ENCODE peak calls at places on chromosomes 13 and 19, in eight cellular contexts. I is heart left ventricle, R is kidney epithelial cell, F is PC-3, H is breast epithelium, Y is tibial nerve, G is cardiac fibroblast, T is thoracic aorta. C is an unnamed sample.
A peak's percentile ranks its signal among the peaks of the same experiment; 100 is the strongest.

GRCh38 chr19:43504426-43505185 is at the start of gene PHLDB3:
- DNase-seq in I (peak; percentile 43), R (no peak), F (peak; percentile 17), H (peak; percentile 68), Y (no peak), G (no peak), T (no peak), C (peak; percentile 62)

GRCh38 chr19:33811736-33812387 is 15.2 kb downstream of the KCTD15 start:
- DNase-seq in I (no peak), R (no peak), F (no peak), H (no peak), Y (no peak), G (no peak), T (no peak), C (no peak)

GRCh38 chr19:50921391-50922315 is 10.5 kb upstream of the KLK4 start:
- DNase-seq in I (no peak), R (no peak), F (peak; percentile 38), H (no peak), Y (peak; percentile 31), G (no peak), T (no peak), C (no peak)

GRCh38 chr13:70905035-70905434 is 796.8 kb upstream of the KLHL1 start:
- DNase-seq in I (no peak), R (no peak), F (no peak), H (no peak), Y (no peak), G (peak; percentile 7), T (no peak), C (no peak)

GRCh38 chr19:39858541-39858940 is 12.4 kb upstream of the FBL start:
- DNase-seq in I (no peak), R (no peak), F (no peak), H (no peak), Y (no peak), G (no peak), T (no peak), C (peak; percentile 82)

GRCh38 chr19:17346109-17346671 is 8.8 kb downstream of the GTPBP3 start:
- DNase-seq in I (peak; percentile 74), R (no peak), F (peak; percentile 79), H (peak; percentile 75), Y (peak; percentile 80), G (peak; percentile 73), T (no peak), C (peak; percentile 88)

GRCh38 chr13:45238945-45239795 is 38.3 kb upstream of the KCTD4 start:
- DNase-seq in I (no peak), R (no peak), F (no peak), H (no peak), Y (no peak), G (peak; percentile 70), T (no peak), C (no peak)

GRCh38 chr19:50695251-50696064 is 24.1 kb downstream of the SHANK1 start:
- DNase-seq in I (no peak), R (no peak), F (no peak), H (no peak), Y (no peak), G (no peak), T (no peak), C (no peak)

GRCh38 chr13:74329978-74330377 is 195.8 kb upstream of the KLF12 start:
- DNase-seq in I (no peak), R (no peak), F (peak; percentile 3), H (no peak), Y (no peak), G (no peak), T (no peak), C (no peak)

GRCh38 chr19:38452430-38453366 is 19.2 kb downstream of the RYR1 start:
- DNase-seq in I (no peak), R (no peak), F (peak; percentile 4), H (no peak), Y (no peak), G (no peak), T (no peak), C (peak; percentile 42)

GRCh38 chr13:51246411-51247298 is 24.5 kb downstream of the FAM124A start:
- DNase-seq in I (peak; percentile 64), R (peak; percentile 10), F (no peak), H (no peak), Y (no peak), G (no peak), T (no peak), C (no peak)

GRCh38 chr13:113051641-113052040 is 54.0 kb upstream of the F7 start:
- DNase-seq in I (no peak), R (no peak), F (no peak), H (no peak), Y (no peak), G (no peak), T (no peak), C (no peak)

GRCh38 chr13:77584111-77584510 is 48.6 kb downstream of the SCEL start:
- DNase-seq in I (no peak), R (no peak), F (no peak), H (no peak), Y (no peak), G (no peak), T (no peak), C (no peak)

GRCh38 chr13:60227168-60227567 is 63.4 kb upstream of the DIAPH3 start:
- DNase-seq in I (no peak), R (no peak), F (no peak), H (no peak), Y (no peak), G (peak; percentile 6), T (no peak), C (no peak)

GRCh38 chr13:34772881-34773280 is 169.2 kb upstream of the NBEA start:
- DNase-seq in I (no peak), R (no peak), F (no peak), H (no peak), Y (no peak), G (no peak), T (no peak), C (no peak)

GRCh38 chr19:17576758-17577532 is 21.5 kb downstream of the COLGALT1 start:
- DNase-seq in I (no peak), R (no peak), F (no peak), H (peak; percentile 62), Y (peak; percentile 64), G (peak; percentile 45), T (no peak), C (peak; percentile 31)

GRCh38 chr13:34817246-34817645 is 124.8 kb upstream of the NBEA start:
- DNase-seq in I (no peak), R (no peak), F (no peak), H (no peak), Y (no peak), G (no peak), T (no peak), C (no peak)

GRCh38 chr19:18610245-18610555 is 2.5 kb upstream of the TMEM59L start:
- DNase-seq in I (no peak), R (no peak), F (no peak), H (no peak), Y (no peak), G (no peak), T (no peak), C (no peak)

GRCh38 chr19:53019684-53020083 is 6.0 kb downstream of the ERVV-1 start:
- DNase-seq in I (no peak), R (no peak), F (no peak), H (no peak), Y (no peak), G (peak; percentile 43), T (no peak), C (peak; percentile 55)
- TF ChIP-seq CTCF in I (no peak), R (no peak), F (no peak), H (no peak), Y (no peak), G (peak; percentile 50), T (no peak), C (no peak)

DNA sequence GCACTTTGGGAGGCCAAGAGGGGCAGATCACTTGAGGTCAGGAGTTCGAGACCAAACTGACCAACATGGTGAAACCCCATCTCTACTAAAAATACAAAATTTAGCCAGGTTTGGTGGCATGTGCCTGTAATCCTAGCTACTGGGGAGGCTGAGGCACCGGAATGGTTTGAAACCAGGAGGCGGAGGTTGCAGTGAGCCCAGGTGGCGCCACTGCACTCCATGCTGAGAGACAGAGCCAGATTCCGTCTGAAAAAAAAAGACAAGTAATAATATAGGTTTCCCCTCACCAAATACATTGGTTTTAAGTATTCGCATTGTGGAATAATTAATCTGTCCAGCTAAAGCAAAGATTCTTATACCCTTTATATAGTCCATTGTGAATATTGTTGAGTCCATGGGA is 1544.6 kb downstream of the OLFM4 start:
- DNase-seq in I (no peak), R (no peak), F (no peak), H (no peak), Y (no peak), G (no peak), T (no peak), C (no peak)
- TF ChIP-seq CTCF in I (no peak), R (no peak), F (no peak), H (no peak), Y (no peak), G (no peak), T (no peak), C (no peak)

GRCh38 chr13:99085846-99086148 is 107.9 kb upstream of the DOCK9 start:
- DNase-seq in I (no peak), R (no peak), F (no peak), H (no peak), Y (no peak), G (no peak), T (no peak), C (no peak)

GRCh38 chr13:99087954-99088491 is 110.2 kb upstream of the DOCK9 start:
- DNase-seq in I (no peak), R (no peak), F (peak; percentile 28), H (no peak), Y (peak; percentile 10), G (no peak), T (no peak), C (peak; percentile 40)

GRCh38 chr13:99086869-99087129 is 108.9 kb upstream of the DOCK9 start:
- DNase-seq in I (no peak), R (no peak), F (no peak), H (no peak), Y (peak; percentile 9), G (peak; percentile 35), T (no peak), C (peak; percentile 55)

GRCh38 chr13:99086149-99086868 is 108.4 kb upstream of the DOCK9 start:
- DNase-seq in I (peak; percentile 53), R (no peak), F (peak; percentile 52), H (no peak), Y (peak; percentile 27), G (peak; percentile 43), T (no peak), C (peak; percentile 78)

GRCh38 chr13:99087130-99087953 is 109.5 kb upstream of the DOCK9 start:
- DNase-seq in I (peak; percentile 93), R (peak; percentile 51), F (peak; percentile 84), H (peak; percentile 91), Y (peak; percentile 78), G (peak; percentile 86), T (peak; percentile 49), C (peak; percentile 93)
- TF ChIP-seq CTCF in I (peak; percentile 46), R (peak; percentile 25), F (peak; percentile 11), H (peak; percentile 40), Y (peak; percentile 53), G (peak; percentile 21), T (peak; percentile 40), C (peak; percentile 59)

DNA sequence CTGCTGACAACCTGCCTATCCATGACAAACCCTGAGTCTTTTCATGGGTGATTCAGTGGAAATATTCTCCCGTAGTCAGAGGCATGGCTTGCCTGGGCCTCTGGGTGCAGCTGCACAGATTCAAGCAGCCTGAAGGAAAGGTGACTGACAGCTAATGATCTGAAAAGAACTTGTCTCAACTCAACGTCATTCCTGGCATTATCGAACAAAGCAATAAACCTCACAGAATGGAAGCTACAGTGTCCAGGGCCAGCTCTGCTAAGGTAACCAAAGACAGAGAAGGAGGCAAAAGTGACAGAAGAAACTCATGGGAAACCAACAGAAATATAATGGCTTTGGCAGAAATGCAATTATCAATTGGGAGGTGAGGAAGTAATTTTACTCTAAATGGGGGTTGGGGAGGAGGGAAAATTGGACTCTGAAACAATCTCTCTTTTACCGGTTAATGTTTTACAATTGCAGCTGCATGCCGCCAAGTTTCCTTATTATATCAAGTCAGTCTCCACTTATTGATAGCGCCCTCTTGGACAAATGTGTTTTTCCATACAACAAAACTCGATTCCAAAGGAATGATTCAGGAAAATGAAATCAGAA is 12.9 kb downstream of the STARD13 start:
- DNase-seq in I (no peak), R (no peak), F (peak; percentile 57), H (no peak), Y (no peak), G (no peak), T (no peak), C (no peak)
- TF ChIP-seq CTCF in I (no peak), R (no peak), F (no peak), H (no peak), Y (no peak), G (no peak), T (no peak), C (no peak)